ENCODE peak calls at places on chromosomes 7 and 10, in five cellular contexts. One of them, this sample, is unnamed.

GRCh38 chr7:23907012-23907411 is 197.0 kb downstream of the STK31 start:
- DNase-seq in pons: no peak
- DNase-seq in activated T-cell treated with anti-CD3 and anti-CD28 coated beads, Interleukin-2, amount 50 U/mL, for 72 hours: no peak
- DNase-seq in kidney glomerular epithelial cell: no peak
- DNase-seq in A172: peak; percentile 83
- DNase-seq in this sample: peak; percentile 51

GRCh38 chr10:129033790-129034272 is 433.2 kb upstream of the MGMT start:
- DNase-seq in activated T-cell treated with anti-CD3 and anti-CD28 coated beads, Interleukin-2, amount 50 U/mL, for 72 hours: no peak
- DNase-seq in kidney glomerular epithelial cell: no peak
- DNase-seq in A172: no peak
- DNase-seq in pons: no peak
- DNase-seq in this sample: no peak

GRCh38 chr7:137331378-137331777 is 12.2 kb downstream of the PTN start:
- DNase-seq in pons: no peak
- DNase-seq in A172: no peak
- DNase-seq in kidney glomerular epithelial cell: no peak
- DNase-seq in activated T-cell treated with anti-CD3 and anti-CD28 coated beads, Interleukin-2, amount 50 U/mL, for 72 hours: no peak
- DNase-seq in this sample: no peak

GRCh38 chr7:115094163-115094562 is 172.3 kb downstream of the MDFIC start:
- DNase-seq in activated T-cell treated with anti-CD3 and anti-CD28 coated beads, Interleukin-2, amount 50 U/mL, for 72 hours: no peak
- DNase-seq in A172: no peak
- DNase-seq in pons: no peak
- DNase-seq in kidney glomerular epithelial cell: no peak
- DNase-seq in this sample: no peak

GRCh38 chr10:126854726-126855125 is 50.5 kb upstream of the DOCK1 start:
- DNase-seq in activated T-cell treated with anti-CD3 and anti-CD28 coated beads, Interleukin-2, amount 50 U/mL, for 72 hours: no peak
- DNase-seq in pons: no peak
- DNase-seq in kidney glomerular epithelial cell: no peak
- DNase-seq in A172: no peak
- DNase-seq in this sample: no peak

GRCh38 chr10:27447540-27447939 is 56.6 kb upstream of the RAB18 start:
- DNase-seq in pons: no peak
- DNase-seq in kidney glomerular epithelial cell: no peak
- DNase-seq in A172: no peak
- DNase-seq in activated T-cell treated with anti-CD3 and anti-CD28 coated beads, Interleukin-2, amount 50 U/mL, for 72 hours: no peak
- DNase-seq in this sample: no peak

GRCh38 chr10:57943701-57944100 is 324.0 kb downstream of the IPMK start:
- DNase-seq in pons: no peak
- DNase-seq in activated T-cell treated with anti-CD3 and anti-CD28 coated beads, Interleukin-2, amount 50 U/mL, for 72 hours: no peak
- DNase-seq in kidney glomerular epithelial cell: no peak
- DNase-seq in A172: no peak
- DNase-seq in this sample: no peak

GRCh38 chr10:44706745-44707144 is 204.4 kb upstream of the TMEM72 start:
- DNase-seq in pons: no peak
- DNase-seq in A172: peak; percentile 98
- DNase-seq in kidney glomerular epithelial cell: peak; percentile 91
- DNase-seq in activated T-cell treated with anti-CD3 and anti-CD28 coated beads, Interleukin-2, amount 50 U/mL, for 72 hours: no peak
- DNase-seq in this sample: peak; percentile 87

GRCh38 chr7:50838675-50839377 is 56.1 kb upstream of the GRB10 start:
- DNase-seq in activated T-cell treated with anti-CD3 and anti-CD28 coated beads, Interleukin-2, amount 50 U/mL, for 72 hours: no peak
- DNase-seq in pons: no peak
- DNase-seq in A172: peak; percentile 79
- DNase-seq in kidney glomerular epithelial cell: no peak
- DNase-seq in this sample: peak; percentile 66

This sample was measured in HT1080.